ENCODE peak calls at places on chromosomes 7 and 10, in nine cellular contexts. One of them, this sample, is unnamed. For H3K27me3, the result is how much of the 10 kb centered on the place peaks cover.

GRCh38 chr7:134462337-134462925 is 3.5 kb upstream of the AKR1B1 start:
- DNase-seq in fibroblast of lung: peak
- DNase-seq in tibial artery: no peak
- DNase-seq in breast epithelium: no peak
- DNase-seq in bronchial epithelial cell: peak
- DNase-seq in transverse colon: no peak
- DNase-seq in CD4-positive, alpha-beta T cell: no peak
- DNase-seq in GM23248: peak
- DNase-seq in NT2/D1: no peak
- DNase-seq in this sample: no peak

GRCh38 chr10:43202657-43203490 is 64.0 kb downstream of the RASGEF1A start:
- DNase-seq in fibroblast of lung: no peak
- DNase-seq in tibial artery: peak
- DNase-seq in breast epithelium: peak
- DNase-seq in bronchial epithelial cell: peak
- DNase-seq in transverse colon: peak
- DNase-seq in CD4-positive, alpha-beta T cell: no peak
- DNase-seq in GM23248: peak
- DNase-seq in NT2/D1: no peak
- DNase-seq in this sample: no peak

GRCh38 chr10:113454341-113455061 is 98.4 kb upstream of the HABP2 start:
- DNase-seq in fibroblast of lung: peak
- DNase-seq in tibial artery: peak
- DNase-seq in breast epithelium: no peak
- DNase-seq in bronchial epithelial cell: peak
- DNase-seq in transverse colon: peak
- DNase-seq in CD4-positive, alpha-beta T cell: no peak
- DNase-seq in GM23248: peak
- DNase-seq in NT2/D1: peak
- DNase-seq in this sample: no peak

GRCh38 chr7:32952876-32953275 is 4.4 kb upstream of the FKBP9 start:
- DNase-seq in fibroblast of lung: no peak
- DNase-seq in tibial artery: no peak
- DNase-seq in breast epithelium: no peak
- DNase-seq in bronchial epithelial cell: no peak
- DNase-seq in transverse colon: no peak
- DNase-seq in CD4-positive, alpha-beta T cell: no peak
- DNase-seq in GM23248: no peak
- DNase-seq in NT2/D1: no peak
- DNase-seq in this sample: no peak

GRCh38 chr7:30556854-30557644 is 37.6 kb upstream of the GARS1 start:
- DNase-seq in fibroblast of lung: peak
- DNase-seq in tibial artery: no peak
- DNase-seq in breast epithelium: peak
- DNase-seq in bronchial epithelial cell: peak
- DNase-seq in transverse colon: no peak
- DNase-seq in CD4-positive, alpha-beta T cell: no peak
- DNase-seq in GM23248: no peak
- DNase-seq in NT2/D1: peak
- DNase-seq in this sample: no peak

GRCh38 chr7:22811746-22812280 is 10.8 kb downstream of the TOMM7 start:
- DNase-seq in fibroblast of lung: no peak
- DNase-seq in tibial artery: no peak
- DNase-seq in breast epithelium: no peak
- DNase-seq in bronchial epithelial cell: no peak
- DNase-seq in transverse colon: no peak
- DNase-seq in CD4-positive, alpha-beta T cell: no peak
- DNase-seq in GM23248: no peak
- DNase-seq in NT2/D1: no peak
- DNase-seq in this sample: no peak

GRCh38 chr7:37432240-37432917 is 16.3 kb downstream of the ELMO1 start:
- DNase-seq in fibroblast of lung: no peak
- DNase-seq in tibial artery: no peak
- DNase-seq in breast epithelium: no peak
- DNase-seq in bronchial epithelial cell: no peak
- DNase-seq in transverse colon: no peak
- DNase-seq in CD4-positive, alpha-beta T cell: no peak
- DNase-seq in GM23248: no peak
- DNase-seq in NT2/D1: no peak
- DNase-seq in this sample: no peak

GRCh38 chr7:151518105-151518780 is 1.5 kb downstream of the RHEB start:
- DNase-seq in fibroblast of lung: peak
- DNase-seq in tibial artery: peak
- DNase-seq in breast epithelium: peak
- DNase-seq in bronchial epithelial cell: peak
- DNase-seq in transverse colon: peak
- DNase-seq in CD4-positive, alpha-beta T cell: peak
- DNase-seq in GM23248: peak
- DNase-seq in NT2/D1: peak
- DNase-seq in this sample: peak

GRCh38 chr7:158858592-158859503 is 2.5 kb downstream of the DYNC2I1 start:
- DNase-seq in fibroblast of lung: no peak
- DNase-seq in tibial artery: no peak
- DNase-seq in breast epithelium: no peak
- DNase-seq in bronchial epithelial cell: peak
- DNase-seq in transverse colon: no peak
- DNase-seq in CD4-positive, alpha-beta T cell: no peak
- DNase-seq in GM23248: no peak
- DNase-seq in NT2/D1: peak
- DNase-seq in this sample: no peak

GRCh38 chr10:5775705-5776104 is 37.5 kb downstream of the GDI2 start:
- DNase-seq in fibroblast of lung: no peak
- DNase-seq in tibial artery: no peak
- DNase-seq in breast epithelium: no peak
- DNase-seq in bronchial epithelial cell: no peak
- DNase-seq in transverse colon: peak
- DNase-seq in CD4-positive, alpha-beta T cell: peak
- DNase-seq in GM23248: no peak
- DNase-seq in NT2/D1: no peak
- DNase-seq in this sample: peak

DNA sequence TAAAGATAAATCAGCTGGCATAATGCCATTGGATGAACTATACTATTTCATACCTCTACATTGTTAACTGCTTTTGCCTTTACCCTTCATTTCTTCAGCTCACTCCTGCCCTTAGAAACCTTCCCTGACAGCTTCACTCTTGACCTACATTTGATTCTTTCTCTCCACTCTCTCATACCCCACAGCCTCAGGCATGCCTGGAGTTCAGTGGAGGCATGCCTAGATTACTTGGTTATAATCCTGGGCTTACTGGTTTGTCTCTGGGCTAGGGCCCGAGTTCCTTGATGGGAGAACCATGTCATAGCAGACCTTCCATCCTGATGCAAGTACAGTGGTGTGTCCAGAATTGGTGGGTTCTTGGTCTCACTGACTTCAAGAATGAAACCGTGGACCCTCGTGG is 8.4 kb upstream of the CDHR3 start:
- DNase-seq in fibroblast of lung: no peak
- DNase-seq in tibial artery: no peak
- DNase-seq in breast epithelium: no peak
- DNase-seq in bronchial epithelial cell: no peak
- DNase-seq in transverse colon: no peak
- DNase-seq in CD4-positive, alpha-beta T cell: no peak
- DNase-seq in GM23248: no peak
- DNase-seq in NT2/D1: no peak
- DNase-seq in this sample: no peak
- H3K27me3 ChIP-seq in fibroblast of lung: under half
- H3K27me3 ChIP-seq in tibial artery: under half
- H3K27me3 ChIP-seq in breast epithelium: under half
- H3K27me3 ChIP-seq in bronchial epithelial cell: under half
- H3K27me3 ChIP-seq in transverse colon: under half
- H3K27me3 ChIP-seq in CD4-positive, alpha-beta T cell: under half
- H3K27me3 ChIP-seq in GM23248: under half
- H3K27me3 ChIP-seq in NT2/D1: under half
- H3K27me3 ChIP-seq in this sample: under half

DNA sequence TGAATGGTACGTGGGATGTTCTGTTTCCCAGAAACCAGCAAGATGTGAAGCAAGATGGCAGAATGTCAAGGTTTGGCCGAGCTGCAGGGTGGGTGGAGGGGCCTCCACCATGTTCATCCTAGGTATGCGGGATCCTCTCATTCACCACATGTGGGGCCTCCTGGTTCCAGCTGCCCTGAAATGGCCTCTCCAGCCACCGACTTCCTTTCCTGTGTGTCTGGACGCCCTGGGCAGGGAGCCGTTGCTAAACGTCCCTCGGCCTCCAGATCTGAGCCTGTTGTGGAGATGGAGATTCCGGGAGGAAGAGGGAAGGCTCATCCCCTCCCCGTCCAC is 98.0 kb downstream of the FOXL3 start:
- DNase-seq in fibroblast of lung: no peak
- DNase-seq in tibial artery: no peak
- DNase-seq in breast epithelium: no peak
- DNase-seq in bronchial epithelial cell: no peak
- DNase-seq in transverse colon: no peak
- DNase-seq in CD4-positive, alpha-beta T cell: no peak
- DNase-seq in GM23248: no peak
- DNase-seq in NT2/D1: no peak
- DNase-seq in this sample: no peak
- H3K27me3 ChIP-seq in fibroblast of lung: under half
- H3K27me3 ChIP-seq in tibial artery: under half
- H3K27me3 ChIP-seq in breast epithelium: under half
- H3K27me3 ChIP-seq in bronchial epithelial cell: under half
- H3K27me3 ChIP-seq in transverse colon: under half
- H3K27me3 ChIP-seq in CD4-positive, alpha-beta T cell: under half
- H3K27me3 ChIP-seq in GM23248: under half
- H3K27me3 ChIP-seq in NT2/D1: under half
- H3K27me3 ChIP-seq in this sample: under half

GRCh38 chr7:19113001-19113349 is 4.5 kb downstream of the TWIST1 start:
- DNase-seq in fibroblast of lung: no peak
- DNase-seq in tibial artery: no peak
- DNase-seq in breast epithelium: no peak
- DNase-seq in bronchial epithelial cell: no peak
- DNase-seq in transverse colon: no peak
- DNase-seq in CD4-positive, alpha-beta T cell: no peak
- DNase-seq in GM23248: no peak
- DNase-seq in NT2/D1: no peak
- DNase-seq in this sample: no peak

GRCh38 chr7:19112290-19113000 is 5.0 kb downstream of the TWIST1 start:
- DNase-seq in fibroblast of lung: peak
- DNase-seq in tibial artery: no peak
- DNase-seq in breast epithelium: no peak
- DNase-seq in bronchial epithelial cell: no peak
- DNase-seq in transverse colon: no peak
- DNase-seq in CD4-positive, alpha-beta T cell: no peak
- DNase-seq in GM23248: peak
- DNase-seq in NT2/D1: no peak
- DNase-seq in this sample: no peak

GRCh38 chr7:19114591-19114855 is 2.9 kb downstream of the TWIST1 start:
- DNase-seq in fibroblast of lung: peak
- DNase-seq in tibial artery: no peak
- DNase-seq in breast epithelium: no peak
- DNase-seq in bronchial epithelial cell: no peak
- DNase-seq in transverse colon: no peak
- DNase-seq in CD4-positive, alpha-beta T cell: no peak
- DNase-seq in GM23248: peak
- DNase-seq in NT2/D1: no peak
- DNase-seq in this sample: no peak

GRCh38 chr7:19116121-19117080 is 1.0 kb downstream of the TWIST1 start:
- DNase-seq in fibroblast of lung: peak
- DNase-seq in tibial artery: peak
- DNase-seq in breast epithelium: no peak
- DNase-seq in bronchial epithelial cell: peak
- DNase-seq in transverse colon: no peak
- DNase-seq in CD4-positive, alpha-beta T cell: no peak
- DNase-seq in GM23248: peak
- DNase-seq in NT2/D1: peak
- DNase-seq in this sample: no peak

GRCh38 chr7:19113855-19114590 is 3.4 kb downstream of the TWIST1 start:
- DNase-seq in fibroblast of lung: peak
- DNase-seq in tibial artery: no peak
- DNase-seq in breast epithelium: no peak
- DNase-seq in bronchial epithelial cell: peak
- DNase-seq in transverse colon: no peak
- DNase-seq in CD4-positive, alpha-beta T cell: no peak
- DNase-seq in GM23248: peak
- DNase-seq in NT2/D1: no peak
- DNase-seq in this sample: no peak
- H3K27me3 ChIP-seq in fibroblast of lung: under half
- H3K27me3 ChIP-seq in tibial artery: half or more
- H3K27me3 ChIP-seq in breast epithelium: under half
- H3K27me3 ChIP-seq in bronchial epithelial cell: half or more
- H3K27me3 ChIP-seq in transverse colon: half or more
- H3K27me3 ChIP-seq in CD4-positive, alpha-beta T cell: half or more
- H3K27me3 ChIP-seq in GM23248: under half
- H3K27me3 ChIP-seq in NT2/D1: half or more
- H3K27me3 ChIP-seq in this sample: under half

GRCh38 chr7:128106840-128107239 is 75.6 kb upstream of the LRRC4 start:
- DNase-seq in fibroblast of lung: no peak
- DNase-seq in tibial artery: peak
- DNase-seq in breast epithelium: no peak
- DNase-seq in bronchial epithelial cell: no peak
- DNase-seq in transverse colon: no peak
- DNase-seq in CD4-positive, alpha-beta T cell: no peak
- DNase-seq in GM23248: no peak
- DNase-seq in NT2/D1: no peak
- DNase-seq in this sample: no peak

GRCh38 chr7:128105228-128106022 is 74.2 kb upstream of the LRRC4 start:
- DNase-seq in fibroblast of lung: no peak
- DNase-seq in tibial artery: no peak
- DNase-seq in breast epithelium: no peak
- DNase-seq in bronchial epithelial cell: no peak
- DNase-seq in transverse colon: no peak
- DNase-seq in CD4-positive, alpha-beta T cell: no peak
- DNase-seq in GM23248: no peak
- DNase-seq in NT2/D1: no peak
- DNase-seq in this sample: no peak

GRCh38 chr7:128102490-128103291 is 71.5 kb upstream of the LRRC4 start:
- DNase-seq in fibroblast of lung: no peak
- DNase-seq in tibial artery: no peak
- DNase-seq in breast epithelium: no peak
- DNase-seq in bronchial epithelial cell: no peak
- DNase-seq in transverse colon: no peak
- DNase-seq in CD4-positive, alpha-beta T cell: no peak
- DNase-seq in GM23248: no peak
- DNase-seq in NT2/D1: no peak
- DNase-seq in this sample: no peak

GRCh38 chr7:128103498-128104108 is 72.4 kb upstream of the LRRC4 start:
- DNase-seq in fibroblast of lung: no peak
- DNase-seq in tibial artery: no peak
- DNase-seq in breast epithelium: no peak
- DNase-seq in bronchial epithelial cell: no peak
- DNase-seq in transverse colon: no peak
- DNase-seq in CD4-positive, alpha-beta T cell: no peak
- DNase-seq in GM23248: peak
- DNase-seq in NT2/D1: no peak
- DNase-seq in this sample: no peak

GRCh38 chr7:128104109-128104742 is 73.0 kb upstream of the LRRC4 start:
- DNase-seq in fibroblast of lung: no peak
- DNase-seq in tibial artery: no peak
- DNase-seq in breast epithelium: no peak
- DNase-seq in bronchial epithelial cell: no peak
- DNase-seq in transverse colon: no peak
- DNase-seq in CD4-positive, alpha-beta T cell: no peak
- DNase-seq in GM23248: peak
- DNase-seq in NT2/D1: no peak
- DNase-seq in this sample: peak
- H3K27me3 ChIP-seq in fibroblast of lung: under half
- H3K27me3 ChIP-seq in tibial artery: under half
- H3K27me3 ChIP-seq in breast epithelium: under half
- H3K27me3 ChIP-seq in bronchial epithelial cell: under half
- H3K27me3 ChIP-seq in transverse colon: under half
- H3K27me3 ChIP-seq in CD4-positive, alpha-beta T cell: under half
- H3K27me3 ChIP-seq in GM23248: under half
- H3K27me3 ChIP-seq in NT2/D1: under half
- H3K27me3 ChIP-seq in this sample: under half